ENCODE peak calls at places on chromosomes 2 and 18, in seven cellular contexts. H is OCI-LY7; O is GM23248; W is psoas muscle; A is IMR-90; C is lower lobe of right lung; B is CD8-positive, alpha-beta T cell. M is an unnamed sample.
A peak's percentile ranks its signal among the peaks of the same experiment; 100 is the strongest.

GRCh38 chr2:237072067-237072931 is 13.4 kb upstream of the COPS8 start:
- DNase-seq in H (peak; percentile 59), O (peak; percentile 71), W (peak; percentile 76), A (peak; percentile 61), C (peak; percentile 81), B (peak; percentile 81), M (peak; percentile 91)

GRCh38 chr2:98825043-98825350 is 94.1 kb upstream of the MGAT4A start:
- DNase-seq in H (no peak), O (no peak), W (no peak), A (no peak), C (no peak), B (no peak), M (no peak)

GRCh38 chr2:240651185-240651584 is 25.9 kb downstream of the GPR35 start:
- DNase-seq in H (no peak), O (no peak), W (no peak), A (no peak), C (no peak), B (no peak), M (no peak)

GRCh38 chr2:25301453-25302352 is 40.0 kb downstream of the DNMT3A start:
- DNase-seq in H (peak; percentile 45), O (peak; percentile 90), W (no peak), A (peak; percentile 91), C (no peak), B (peak; percentile 62), M (no peak)

GRCh38 chr2:121099329-121100318 is 185.4 kb downstream of the TFCP2L1 start:
- DNase-seq in H (peak; percentile 11), O (peak; percentile 32), W (no peak), A (no peak), C (peak; percentile 66), B (no peak), M (no peak)

GRCh38 chr2:182565941-182566567 is 139.2 kb upstream of the PDE1A start:
- DNase-seq in H (no peak), O (no peak), W (no peak), A (no peak), C (no peak), B (no peak), M (no peak)

GRCh38 chr2:211132586-211132985 is 576.2 kb downstream of the CPS1 start:
- DNase-seq in H (no peak), O (peak; percentile 9), W (no peak), A (no peak), C (no peak), B (no peak), M (no peak)

GRCh38 chr2:20666364-20667150 is at the start of gene GDF7:
- DNase-seq in H (no peak), O (no peak), W (no peak), A (no peak), C (no peak), B (no peak), M (peak; percentile 96)

GRCh38 chr2:175111200-175111657 is 56.8 kb downstream of the ATF2 start:
- DNase-seq in H (peak; percentile 57), O (peak; percentile 57), W (no peak), A (peak; percentile 49), C (no peak), B (no peak), M (no peak)

GRCh38 chr2:27958711-27959378 is 68.3 kb downstream of the BABAM2 start:
- DNase-seq in H (no peak), O (peak; percentile 44), W (no peak), A (peak; percentile 23), C (no peak), B (no peak), M (no peak)

GRCh38 chr2:164567335-164567989 is 53.8 kb downstream of the GRB14 start:
- DNase-seq in H (no peak), O (no peak), W (no peak), A (no peak), C (no peak), B (no peak), M (no peak)

GRCh38 chr2:54945401-54946219 is 104.6 kb downstream of the RTN4 start:
- DNase-seq in H (no peak), O (peak; percentile 91), W (peak; percentile 92), A (peak; percentile 68), C (no peak), B (no peak), M (peak; percentile 77)

GRCh38 chr2:46749042-46749461 is 166.6 kb downstream of the MCFD2 start:
- DNase-seq in H (no peak), O (peak; percentile 83), W (no peak), A (peak; percentile 88), C (no peak), B (no peak), M (no peak)

GRCh38 chr18:36155960-36156757 is 26.5 kb downstream of the ELP2 start:
- DNase-seq in H (no peak), O (peak; percentile 54), W (no peak), A (peak; percentile 70), C (no peak), B (no peak), M (no peak)

GRCh38 chr2:234747032-234747431 is 204.8 kb upstream of the SH3BP4 start:
- DNase-seq in H (no peak), O (peak; percentile 67), W (no peak), A (peak; percentile 70), C (no peak), B (no peak), M (no peak)

GRCh38 chr2:197079832-197080555 is 153.5 kb upstream of the PGAP1 start:
- DNase-seq in H (no peak), O (peak; percentile 45), W (no peak), A (peak; percentile 58), C (no peak), B (no peak), M (no peak)

GRCh38 chr2:209472871-209473270 is 49.0 kb downstream of the MAP2 start:
- DNase-seq in H (no peak), O (peak; percentile 60), W (no peak), A (peak; percentile 22), C (no peak), B (no peak), M (no peak)

GRCh38 chr18:73887801-73888200 is 259.8 kb downstream of the FBXO15 start:
- DNase-seq in H (no peak), O (no peak), W (no peak), A (no peak), C (no peak), B (no peak), M (no peak)

GRCh38 chr18:66749030-66749429 is 145.1 kb upstream of the CDH19 start:
- DNase-seq in H (no peak), O (no peak), W (no peak), A (no peak), C (no peak), B (no peak), M (no peak)

GRCh38 chr2:119608553-119608952 is 64.3 kb downstream of the CFAP221 start:
- DNase-seq in H (no peak), O (no peak), W (no peak), A (no peak), C (no peak), B (no peak), M (no peak)

GRCh38 chr2:200156140-200156858 is 150.2 kb upstream of the SPATS2L start:
- DNase-seq in H (no peak), O (peak; percentile 94), W (peak; percentile 56), A (peak; percentile 93), C (no peak), B (no peak), M (no peak)

GRCh38 chr2:74864728-74865722 is 31.1 kb downstream of the HK2 start:
- DNase-seq in H (no peak), O (peak; percentile 65), W (peak; percentile 57), A (peak; percentile 70), C (peak; percentile 68), B (no peak), M (no peak)

DNA sequence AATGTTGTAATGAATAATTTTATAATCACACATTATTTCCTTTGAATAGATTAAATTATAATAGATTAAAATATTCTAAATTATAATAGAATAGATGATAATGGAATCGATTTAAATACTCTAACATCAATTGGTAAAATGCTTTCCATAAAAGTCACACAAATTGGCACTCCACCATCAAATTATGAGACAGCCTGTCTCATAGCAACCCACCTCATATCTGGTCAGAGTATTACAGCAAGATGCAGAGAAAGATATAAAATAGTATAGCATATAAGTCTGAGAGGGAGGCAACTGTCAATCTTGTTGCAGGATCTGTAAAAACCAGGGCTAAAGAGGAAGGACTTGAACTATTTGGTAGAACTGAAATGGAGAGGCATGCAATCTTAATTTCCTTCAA is 98.4 kb upstream of the NCKAP5 start:
- DNase-seq in H (no peak), O (peak; percentile 53), W (no peak), A (peak; percentile 54), C (no peak), B (no peak), M (no peak)
- H3K27ac ChIP-seq in H (no peak overlapping the region), O (peak overlapping the region; percentile 47), W (no peak overlapping the region), A (no peak overlapping the region), C (no peak overlapping the region), B (no peak overlapping the region), M (no peak overlapping the region)

DNA sequence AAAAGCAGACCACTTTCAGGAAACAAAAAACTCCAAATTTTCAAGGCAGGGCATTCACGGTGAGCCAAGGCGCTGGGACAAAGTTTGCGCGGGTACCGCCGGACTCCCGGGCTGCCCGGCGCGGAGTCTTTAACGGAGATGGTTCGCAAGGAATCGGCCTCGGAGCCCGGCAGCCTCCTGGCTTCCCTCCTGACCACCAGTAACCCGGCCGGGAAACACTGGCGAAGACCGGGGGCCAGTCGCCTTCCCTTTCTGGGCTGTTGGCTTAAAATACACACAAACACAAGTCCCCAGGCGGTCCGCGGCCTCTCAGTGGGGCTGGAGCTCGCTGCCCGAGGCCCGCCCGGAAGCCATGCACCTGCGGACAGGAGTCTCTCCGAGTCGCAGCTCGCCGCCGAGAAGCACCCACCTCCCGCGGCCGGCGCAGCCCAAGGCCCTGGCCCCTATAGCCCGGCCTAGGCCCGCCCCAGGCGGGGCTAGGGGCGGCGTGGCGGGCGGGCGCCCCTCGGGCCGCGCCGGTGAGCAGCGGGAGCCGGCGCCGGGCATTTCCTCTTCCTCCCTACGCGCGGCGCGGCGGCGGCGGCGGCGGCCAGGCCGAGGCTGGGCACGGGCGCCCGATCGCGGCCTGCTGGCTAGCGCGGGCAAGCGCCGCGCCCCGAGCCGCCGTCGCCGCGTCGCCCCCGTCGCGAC is 550 bp upstream of the KCMF1 start:
- DNase-seq in H (peak; percentile 82), O (peak; percentile 71), W (peak; percentile 83), A (peak; percentile 36), C (peak; percentile 85), B (peak; percentile 54), M (peak; percentile 79)
- H3K4me1 ChIP-seq in H (peaks cover 22% of the 10 kb centered on the region), O (peaks cover 31% of the 10 kb centered on the region), W (peaks cover 45% of the 10 kb centered on the region), A (peaks cover 5% of the 10 kb centered on the region), C (peaks cover 56% of the 10 kb centered on the region), B (peaks cover 46% of the 10 kb centered on the region), M (no peaks in the 10 kb centered on the region)

DNA sequence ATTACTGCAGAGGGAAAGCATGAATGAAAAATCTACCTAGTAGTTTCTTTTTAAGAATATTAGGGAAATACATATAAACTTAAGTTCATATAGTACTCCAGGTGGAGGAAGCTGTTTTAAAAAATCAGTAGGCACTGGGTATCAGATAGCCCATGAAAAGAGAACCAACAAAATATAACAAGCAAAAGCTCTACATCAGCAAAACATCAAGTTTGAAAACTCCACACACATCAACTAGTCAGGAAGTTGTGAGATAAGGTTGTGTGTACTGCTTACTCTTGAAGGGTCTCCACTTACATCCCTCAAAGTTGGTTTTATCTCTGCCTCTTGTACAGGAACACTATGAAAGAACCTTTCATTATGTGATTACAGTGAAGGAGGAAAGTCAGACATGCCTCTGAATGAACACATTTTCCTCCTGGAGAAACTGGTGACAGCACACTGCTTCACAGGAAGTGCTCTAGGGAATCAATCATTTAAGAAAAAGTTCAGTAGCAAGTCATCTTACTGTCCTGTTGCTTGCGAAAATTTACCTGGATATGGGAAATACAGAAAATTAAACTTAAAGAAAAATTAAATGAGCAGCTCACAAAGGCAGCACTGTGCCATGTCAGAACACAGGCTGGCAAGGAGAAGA is 57.7 kb downstream of the THADA start:
- DNase-seq in H (no peak), O (peak; percentile 29), W (no peak), A (no peak), C (no peak), B (no peak), M (no peak)
- H3K27ac ChIP-seq in H (no peak overlapping the region), O (no peak overlapping the region), W (no peak overlapping the region), A (peak overlapping the region; percentile 38), C (no peak overlapping the region), B (no peak overlapping the region), M (peak overlapping the region; percentile 71)

GRCh38 chr2:85767803-85768665 is 14.2 kb downstream of the ATOH8 start:
- DNase-seq in H (no peak), O (no peak), W (no peak), A (no peak), C (no peak), B (no peak), M (no peak)
- H3K4me1 ChIP-seq in H (no peaks in the 10 kb centered on the region), O (peaks cover 31% of the 10 kb centered on the region), W (peaks cover 58% of the 10 kb centered on the region), A (peaks cover 30% of the 10 kb centered on the region), C (peaks cover 76% of the 10 kb centered on the region), B (no peaks in the 10 kb centered on the region), M (peaks cover 8% of the 10 kb centered on the region)

M was measured in aorta.